ENCODE peak calls at places on chromosomes 5 and 9, in five cellular contexts. One of them, this sample, is unnamed.

GRCh38 chr5:139710370-139711066 is 62.4 kb downstream of the CXXC5 start:
- DNase-seq in upper lobe of right lung: peak
- DNase-seq in choroid plexus epithelial cell: peak
- DNase-seq in dorsolateral prefrontal cortex: peak
- DNase-seq in DND-41: peak
- DNase-seq in this sample: peak

GRCh38 chr9:34267660-34268059 is 61.4 kb downstream of the KIF24 start:
- DNase-seq in upper lobe of right lung: no peak
- DNase-seq in choroid plexus epithelial cell: no peak
- DNase-seq in dorsolateral prefrontal cortex: no peak
- DNase-seq in DND-41: no peak
- DNase-seq in this sample: no peak

GRCh38 chr5:167839065-167839464 is 452.4 kb upstream of the WWC1 start:
- DNase-seq in upper lobe of right lung: no peak
- DNase-seq in choroid plexus epithelial cell: no peak
- DNase-seq in dorsolateral prefrontal cortex: no peak
- DNase-seq in DND-41: no peak
- DNase-seq in this sample: no peak

GRCh38 chr9:89000281-89000875 is 9.1 kb downstream of the S1PR3 start:
- DNase-seq in upper lobe of right lung: no peak
- DNase-seq in choroid plexus epithelial cell: no peak
- DNase-seq in dorsolateral prefrontal cortex: no peak
- DNase-seq in DND-41: no peak
- DNase-seq in this sample: peak

GRCh38 chr9:111661802-111662491 is 542 bp downstream of the GNG10 start:
- DNase-seq in upper lobe of right lung: peak
- DNase-seq in choroid plexus epithelial cell: peak
- DNase-seq in dorsolateral prefrontal cortex: peak
- DNase-seq in DND-41: peak
- DNase-seq in this sample: peak

GRCh38 chr5:135438712-135439111 is 8.4 kb downstream of the DCANP1 start:
- DNase-seq in upper lobe of right lung: no peak
- DNase-seq in choroid plexus epithelial cell: no peak
- DNase-seq in dorsolateral prefrontal cortex: no peak
- DNase-seq in DND-41: peak
- DNase-seq in this sample: no peak

GRCh38 chr9:18707489-18708210 is 233.7 kb downstream of the ADAMTSL1 start:
- DNase-seq in upper lobe of right lung: no peak
- DNase-seq in choroid plexus epithelial cell: peak
- DNase-seq in dorsolateral prefrontal cortex: no peak
- DNase-seq in DND-41: no peak
- DNase-seq in this sample: no peak

GRCh38 chr9:126844085-126844484 is 16.4 kb upstream of the ZBTB34 start:
- DNase-seq in upper lobe of right lung: no peak
- DNase-seq in choroid plexus epithelial cell: peak
- DNase-seq in dorsolateral prefrontal cortex: no peak
- DNase-seq in DND-41: no peak
- DNase-seq in this sample: peak

GRCh38 chr5:74433255-74434123 is 207.0 kb downstream of the ENC1 start:
- DNase-seq in upper lobe of right lung: no peak
- DNase-seq in choroid plexus epithelial cell: peak
- DNase-seq in dorsolateral prefrontal cortex: no peak
- DNase-seq in DND-41: no peak
- DNase-seq in this sample: peak

GRCh38 chr9:136439550-136440408 is at the start of gene INPP5E:
- DNase-seq in upper lobe of right lung: peak
- DNase-seq in choroid plexus epithelial cell: peak
- DNase-seq in dorsolateral prefrontal cortex: no peak
- DNase-seq in DND-41: peak
- DNase-seq in this sample: peak
- H3K4me3 ChIP-seq in upper lobe of right lung: peak
- H3K4me3 ChIP-seq in choroid plexus epithelial cell: peak
- H3K4me3 ChIP-seq in dorsolateral prefrontal cortex: peak
- H3K4me3 ChIP-seq in DND-41: peak
- H3K4me3 ChIP-seq in this sample: peak

DNA sequence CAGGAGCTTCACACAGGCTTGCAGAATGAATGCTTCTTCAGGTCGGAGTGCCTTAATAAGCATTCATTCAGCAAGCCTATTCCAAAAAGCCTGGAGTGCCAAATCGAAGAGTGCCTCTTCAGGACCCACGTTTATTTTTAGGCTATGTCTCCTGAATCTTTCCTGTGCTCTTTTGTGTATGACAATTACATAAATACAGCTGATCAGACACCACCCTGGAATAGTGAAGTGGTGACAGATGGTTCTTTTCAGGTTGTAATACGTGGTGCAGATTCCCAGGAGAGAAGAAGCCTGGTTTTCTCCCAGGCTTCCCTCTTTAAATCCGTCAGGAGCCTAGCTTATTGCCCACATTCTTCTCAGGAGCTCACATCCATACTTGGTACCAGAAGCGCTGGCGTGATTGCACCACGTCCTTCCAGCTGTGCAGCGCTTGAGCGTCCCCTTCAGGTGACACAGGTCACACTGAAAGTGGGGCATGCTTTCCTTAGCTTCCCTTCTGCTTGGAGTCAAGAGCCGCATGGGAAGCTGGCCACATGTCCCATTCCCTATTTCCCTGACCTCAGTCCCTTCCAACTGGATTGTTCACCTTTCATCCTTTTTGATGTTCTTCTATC is 123.1 kb downstream of the ADCY2 start:
- DNase-seq in upper lobe of right lung: no peak
- DNase-seq in choroid plexus epithelial cell: no peak
- DNase-seq in dorsolateral prefrontal cortex: peak
- DNase-seq in DND-41: no peak
- DNase-seq in this sample: no peak
- TF ChIP-seq CTCF in upper lobe of right lung: no peak
- TF ChIP-seq CTCF in choroid plexus epithelial cell: no peak
- TF ChIP-seq CTCF in dorsolateral prefrontal cortex: no peak
- TF ChIP-seq CTCF in DND-41: peak
- TF ChIP-seq CTCF in this sample: no peak

DNA sequence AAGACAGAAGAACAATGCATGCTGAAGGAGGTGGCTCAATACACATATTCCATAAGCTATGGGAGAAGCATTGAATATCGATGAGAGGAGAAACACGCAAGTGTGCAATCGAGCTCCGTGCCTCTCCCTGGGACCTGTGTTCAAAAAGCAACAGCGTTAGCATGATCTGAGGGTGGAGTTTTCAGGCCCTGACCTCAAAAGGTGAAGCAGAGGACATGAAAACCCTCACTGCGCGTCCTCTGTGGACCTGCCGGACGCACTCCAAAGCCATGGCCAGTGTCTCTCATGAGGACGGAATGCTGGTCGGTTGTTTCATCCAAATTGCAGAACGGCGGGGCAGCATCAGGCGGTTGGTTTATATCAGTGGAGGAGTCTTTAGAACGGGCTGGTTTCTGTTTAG is 67.7 kb downstream of the ANKRD33B start:
- DNase-seq in upper lobe of right lung: peak
- DNase-seq in choroid plexus epithelial cell: no peak
- DNase-seq in dorsolateral prefrontal cortex: no peak
- DNase-seq in DND-41: no peak
- DNase-seq in this sample: no peak
- H3K4me3 ChIP-seq in upper lobe of right lung: no peak
- H3K4me3 ChIP-seq in choroid plexus epithelial cell: no peak
- H3K4me3 ChIP-seq in dorsolateral prefrontal cortex: no peak
- H3K4me3 ChIP-seq in DND-41: no peak
- H3K4me3 ChIP-seq in this sample: no peak

GRCh38 chr5:56494300-56494704 is 261.2 kb upstream of the ANKRD55 start:
- DNase-seq in upper lobe of right lung: no peak
- DNase-seq in choroid plexus epithelial cell: peak
- DNase-seq in dorsolateral prefrontal cortex: no peak
- DNase-seq in DND-41: no peak
- DNase-seq in this sample: peak
- TF ChIP-seq CTCF in upper lobe of right lung: no peak
- TF ChIP-seq CTCF in choroid plexus epithelial cell: no peak
- TF ChIP-seq CTCF in dorsolateral prefrontal cortex: no peak
- TF ChIP-seq CTCF in DND-41: no peak
- TF ChIP-seq CTCF in this sample: no peak

GRCh38 chr5:131514316-131515275 is 120.4 kb downstream of the RAPGEF6 start:
- DNase-seq in upper lobe of right lung: no peak
- DNase-seq in choroid plexus epithelial cell: peak
- DNase-seq in dorsolateral prefrontal cortex: no peak
- DNase-seq in DND-41: peak
- DNase-seq in this sample: peak
- H3K4me3 ChIP-seq in upper lobe of right lung: peak
- H3K4me3 ChIP-seq in choroid plexus epithelial cell: peak
- H3K4me3 ChIP-seq in dorsolateral prefrontal cortex: no peak
- H3K4me3 ChIP-seq in DND-41: peak
- H3K4me3 ChIP-seq in this sample: no peak

GRCh38 chr5:5340206-5340729 is 82.2 kb upstream of the ICE1 start:
- DNase-seq in upper lobe of right lung: no peak
- DNase-seq in choroid plexus epithelial cell: peak
- DNase-seq in dorsolateral prefrontal cortex: peak
- DNase-seq in DND-41: no peak
- DNase-seq in this sample: peak
- TF ChIP-seq CTCF in upper lobe of right lung: peak
- TF ChIP-seq CTCF in choroid plexus epithelial cell: peak
- TF ChIP-seq CTCF in dorsolateral prefrontal cortex: no peak
- TF ChIP-seq CTCF in DND-41: no peak
- TF ChIP-seq CTCF in this sample: peak

GRCh38 chr5:57193757-57194413 is 20.0 kb downstream of the GPBP1 start:
- DNase-seq in upper lobe of right lung: no peak
- DNase-seq in choroid plexus epithelial cell: no peak
- DNase-seq in dorsolateral prefrontal cortex: no peak
- DNase-seq in DND-41: no peak
- DNase-seq in this sample: no peak
- H3K4me3 ChIP-seq in upper lobe of right lung: no peak
- H3K4me3 ChIP-seq in choroid plexus epithelial cell: no peak
- H3K4me3 ChIP-seq in dorsolateral prefrontal cortex: no peak
- H3K4me3 ChIP-seq in DND-41: no peak
- H3K4me3 ChIP-seq in this sample: no peak

GRCh38 chr9:124084087-124084486 is 72.5 kb downstream of the LHX2 start:
- DNase-seq in upper lobe of right lung: no peak
- DNase-seq in choroid plexus epithelial cell: no peak
- DNase-seq in dorsolateral prefrontal cortex: no peak
- DNase-seq in DND-41: no peak
- DNase-seq in this sample: no peak
- TF ChIP-seq CTCF in upper lobe of right lung: no peak
- TF ChIP-seq CTCF in choroid plexus epithelial cell: no peak
- TF ChIP-seq CTCF in dorsolateral prefrontal cortex: no peak
- TF ChIP-seq CTCF in DND-41: no peak
- TF ChIP-seq CTCF in this sample: no peak

DNA sequence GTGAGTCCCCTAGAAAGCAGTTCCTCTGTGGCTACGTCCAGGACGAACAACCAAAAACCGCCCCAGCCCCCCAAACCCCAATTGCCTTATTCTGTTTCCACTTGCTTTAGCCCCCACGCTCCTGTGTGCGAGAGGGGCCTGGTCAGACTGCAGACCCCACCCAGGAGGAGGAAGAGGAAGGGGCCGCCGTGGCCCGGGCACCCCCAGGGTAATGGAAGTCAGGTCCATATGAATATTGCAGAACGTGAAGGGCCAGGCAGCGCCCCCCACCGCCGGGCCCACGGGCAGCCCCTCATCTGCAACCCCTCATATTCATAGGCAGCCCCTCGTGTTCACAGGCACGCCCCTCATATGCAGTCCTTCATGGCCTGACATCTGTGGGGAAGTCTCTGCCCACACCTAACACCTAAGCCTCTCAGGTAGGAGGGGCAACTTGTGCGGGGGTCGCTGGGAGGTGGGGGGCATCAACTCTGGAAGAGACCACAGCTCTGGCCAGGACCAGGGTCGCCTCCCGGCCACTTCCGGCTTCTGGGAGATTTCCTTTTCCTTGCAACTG is 37.7 kb upstream of the PLEKHG4B start:
- DNase-seq in upper lobe of right lung: no peak
- DNase-seq in choroid plexus epithelial cell: no peak
- DNase-seq in dorsolateral prefrontal cortex: no peak
- DNase-seq in DND-41: no peak
- DNase-seq in this sample: no peak
- H3K4me3 ChIP-seq in upper lobe of right lung: peak
- H3K4me3 ChIP-seq in choroid plexus epithelial cell: peak
- H3K4me3 ChIP-seq in dorsolateral prefrontal cortex: no peak
- H3K4me3 ChIP-seq in DND-41: no peak
- H3K4me3 ChIP-seq in this sample: peak